ENCODE peak calls at places on chromosomes 16 and 17, in seven cellular contexts. One of them, this sample, is unnamed.

GRCh38 chr16:68100504-68100903 is 15.3 kb downstream of the NFATC3 start:
- DNase-seq in BJ: no peak
- DNase-seq in cardiac fibroblast: no peak
- DNase-seq in AG10803: no peak
- DNase-seq in astrocyte: no peak
- DNase-seq in A549: no peak
- DNase-seq in ascending aorta: no peak
- DNase-seq in this sample: no peak

GRCh38 chr17:40602445-40603443 is 37.5 kb upstream of the CCR7 start:
- DNase-seq in BJ: no peak
- DNase-seq in cardiac fibroblast: no peak
- DNase-seq in AG10803: no peak
- DNase-seq in astrocyte: no peak
- DNase-seq in A549: no peak
- DNase-seq in ascending aorta: no peak
- DNase-seq in this sample: no peak

GRCh38 chr17:41705271-41705991 is 6.7 kb upstream of the GAST start:
- DNase-seq in BJ: no peak
- DNase-seq in cardiac fibroblast: peak; percentile 49
- DNase-seq in AG10803: peak; percentile 58
- DNase-seq in astrocyte: peak; percentile 64
- DNase-seq in A549: no peak
- DNase-seq in ascending aorta: no peak
- DNase-seq in this sample: no peak

GRCh38 chr17:55354941-55355340 is 66.7 kb downstream of the MMD start:
- DNase-seq in BJ: no peak
- DNase-seq in cardiac fibroblast: no peak
- DNase-seq in AG10803: no peak
- DNase-seq in astrocyte: no peak
- DNase-seq in A549: no peak
- DNase-seq in ascending aorta: no peak
- DNase-seq in this sample: no peak

GRCh38 chr17:80374732-80375118 is 40.2 kb upstream of the ENDOV start:
- DNase-seq in BJ: no peak
- DNase-seq in cardiac fibroblast: no peak
- DNase-seq in AG10803: no peak
- DNase-seq in astrocyte: no peak
- DNase-seq in A549: no peak
- DNase-seq in ascending aorta: no peak
- DNase-seq in this sample: no peak

GRCh38 chr16:48561960-48562393 is 48.0 kb downstream of the N4BP1 start:
- DNase-seq in BJ: no peak
- DNase-seq in cardiac fibroblast: peak; percentile 52
- DNase-seq in AG10803: peak; percentile 55
- DNase-seq in astrocyte: peak; percentile 53
- DNase-seq in A549: no peak
- DNase-seq in ascending aorta: no peak
- DNase-seq in this sample: no peak

GRCh38 chr16:11114366-11115164 is 141.4 kb downstream of the SOCS1 start:
- DNase-seq in BJ: no peak
- DNase-seq in cardiac fibroblast: no peak
- DNase-seq in AG10803: no peak
- DNase-seq in astrocyte: no peak
- DNase-seq in A549: no peak
- DNase-seq in ascending aorta: no peak
- DNase-seq in this sample: no peak

GRCh38 chr17:22463110-22463850 is 771.0 kb downstream of the KCNJ18 start:
- DNase-seq in BJ: no peak
- DNase-seq in cardiac fibroblast: no peak
- DNase-seq in AG10803: no peak
- DNase-seq in astrocyte: no peak
- DNase-seq in A549: no peak
- DNase-seq in ascending aorta: no peak
- DNase-seq in this sample: no peak

GRCh38 chr16:11164482-11165270 is 91.3 kb downstream of the SOCS1 start:
- DNase-seq in BJ: no peak
- DNase-seq in cardiac fibroblast: no peak
- DNase-seq in AG10803: no peak
- DNase-seq in astrocyte: no peak
- DNase-seq in A549: no peak
- DNase-seq in ascending aorta: no peak
- DNase-seq in this sample: no peak

GRCh38 chr16:28609631-28610594 is at the start of gene SULT1A1:
- DNase-seq in BJ: no peak
- DNase-seq in cardiac fibroblast: peak; percentile 72
- DNase-seq in AG10803: no peak
- DNase-seq in astrocyte: no peak
- DNase-seq in A549: no peak
- DNase-seq in ascending aorta: no peak
- DNase-seq in this sample: no peak

DNA sequence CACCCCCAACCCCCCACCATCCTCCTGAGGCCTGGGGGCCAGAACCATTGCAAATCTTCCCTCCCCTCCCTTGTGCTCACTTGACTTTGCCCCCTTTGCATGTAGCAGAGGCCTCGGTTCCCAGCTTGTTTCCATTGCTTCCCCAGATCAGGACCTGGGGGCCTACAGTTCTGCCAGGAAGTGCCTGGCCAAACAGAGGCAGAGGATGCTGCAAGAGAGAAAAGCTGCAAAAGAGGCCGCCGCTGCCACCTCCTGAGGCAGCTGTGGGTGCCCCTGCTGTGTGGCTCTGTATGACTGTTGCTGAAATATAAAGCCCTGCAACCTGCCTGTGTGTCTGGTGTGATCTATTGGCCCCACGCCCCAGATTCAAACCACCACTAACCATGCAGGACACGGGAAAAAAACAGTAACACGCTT is 2.3 kb downstream of the NDUFB10 start:
- DNase-seq in BJ: no peak
- DNase-seq in cardiac fibroblast: no peak
- DNase-seq in AG10803: no peak
- DNase-seq in astrocyte: no peak
- DNase-seq in A549: peak; percentile 51
- DNase-seq in ascending aorta: no peak
- DNase-seq in this sample: no peak
- H3K4me3 ChIP-seq in BJ: no peak overlapping the region
- H3K4me3 ChIP-seq in cardiac fibroblast: no peak overlapping the region
- H3K4me3 ChIP-seq in AG10803: no peak overlapping the region
- H3K4me3 ChIP-seq in astrocyte: no peak overlapping the region
- H3K4me3 ChIP-seq in A549: peak overlapping the region; percentile 88
- H3K4me3 ChIP-seq in ascending aorta: no peak overlapping the region
- H3K4me3 ChIP-seq in this sample: no peak overlapping the region

DNA sequence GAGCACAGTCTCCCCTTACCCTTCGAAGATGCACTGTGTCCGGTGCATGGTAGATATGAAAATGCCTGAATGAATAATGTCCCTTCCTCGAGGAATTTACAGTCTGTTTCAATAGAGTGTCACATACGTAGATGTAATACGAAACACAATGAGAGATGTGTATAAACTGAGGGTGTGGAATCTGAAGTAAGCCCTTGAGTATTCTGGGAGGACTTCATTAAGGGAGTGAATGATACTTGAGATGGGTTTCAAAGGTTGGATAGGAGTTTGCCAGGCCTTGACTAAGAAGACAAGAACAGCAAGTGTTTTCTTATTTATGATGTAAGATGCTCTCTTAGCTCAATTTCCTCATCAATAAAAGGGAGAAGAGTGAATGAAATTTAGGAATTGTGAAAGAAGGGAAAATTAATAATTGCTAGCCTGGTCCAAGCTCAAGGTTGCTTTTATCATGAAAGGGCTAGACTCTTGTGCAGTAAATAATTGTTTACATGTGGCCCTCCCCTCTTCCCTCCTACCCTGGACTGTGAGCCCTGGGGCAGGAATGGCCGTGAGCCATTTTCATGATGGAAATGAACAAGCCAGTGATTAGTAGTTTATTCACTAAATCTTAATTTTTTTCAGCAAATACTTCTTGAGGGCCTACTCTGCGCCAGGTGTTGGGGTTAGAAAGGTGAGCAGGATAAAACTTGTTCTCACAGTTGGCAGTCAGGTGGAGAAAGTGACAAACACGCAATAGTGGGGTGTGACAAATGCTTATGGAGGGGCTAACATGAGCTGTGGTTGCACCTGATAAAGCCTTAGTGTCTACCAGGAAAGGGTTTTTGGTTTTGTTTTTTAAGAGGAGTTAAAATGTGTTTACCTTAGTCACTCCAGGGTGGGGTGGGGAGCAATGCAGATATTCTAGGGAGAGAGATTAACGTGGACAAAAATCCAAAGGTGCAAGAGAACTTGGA is 1.6 kb downstream of the KIF22 start:
- DNase-seq in BJ: no peak
- DNase-seq in cardiac fibroblast: no peak
- DNase-seq in AG10803: no peak
- DNase-seq in astrocyte: no peak
- DNase-seq in A549: no peak
- DNase-seq in ascending aorta: no peak
- DNase-seq in this sample: no peak
- H3K4me3 ChIP-seq in BJ: peak overlapping the region; percentile 85
- H3K4me3 ChIP-seq in cardiac fibroblast: peak overlapping the region; percentile 97
- H3K4me3 ChIP-seq in AG10803: peak overlapping the region; percentile 89
- H3K4me3 ChIP-seq in astrocyte: peak overlapping the region; percentile 91
- H3K4me3 ChIP-seq in A549: peak overlapping the region; percentile 94
- H3K4me3 ChIP-seq in ascending aorta: peak overlapping the region; percentile 89
- H3K4me3 ChIP-seq in this sample: peak overlapping the region; percentile 94

DNA sequence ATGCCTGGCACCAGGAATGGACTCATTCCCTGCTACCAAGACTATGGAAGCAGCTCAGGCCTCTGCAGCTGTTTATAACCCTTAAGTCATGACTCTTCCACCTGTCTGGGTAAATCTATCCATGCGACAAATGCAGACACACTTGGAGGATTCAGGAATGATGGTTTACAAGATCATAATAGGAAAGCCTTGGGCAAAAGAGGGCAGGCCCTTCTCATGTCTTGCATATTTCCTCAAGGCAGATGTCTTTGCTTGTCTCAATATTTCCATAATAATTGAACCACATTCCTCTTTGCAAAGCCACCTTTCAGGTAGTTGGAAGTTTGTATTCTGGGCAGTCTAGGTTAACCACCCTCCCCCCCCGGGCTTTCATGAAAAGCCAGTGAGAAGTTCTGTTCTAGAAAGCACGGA is 884 bp upstream of the JPT1 start:
- DNase-seq in BJ: no peak
- DNase-seq in cardiac fibroblast: no peak
- DNase-seq in AG10803: no peak
- DNase-seq in astrocyte: no peak
- DNase-seq in A549: no peak
- DNase-seq in ascending aorta: no peak
- DNase-seq in this sample: peak; percentile 30
- H3K4me3 ChIP-seq in BJ: no peak overlapping the region
- H3K4me3 ChIP-seq in cardiac fibroblast: no peak overlapping the region
- H3K4me3 ChIP-seq in AG10803: no peak overlapping the region
- H3K4me3 ChIP-seq in astrocyte: no peak overlapping the region
- H3K4me3 ChIP-seq in A549: no peak overlapping the region
- H3K4me3 ChIP-seq in ascending aorta: no peak overlapping the region
- H3K4me3 ChIP-seq in this sample: no peak overlapping the region

DNA sequence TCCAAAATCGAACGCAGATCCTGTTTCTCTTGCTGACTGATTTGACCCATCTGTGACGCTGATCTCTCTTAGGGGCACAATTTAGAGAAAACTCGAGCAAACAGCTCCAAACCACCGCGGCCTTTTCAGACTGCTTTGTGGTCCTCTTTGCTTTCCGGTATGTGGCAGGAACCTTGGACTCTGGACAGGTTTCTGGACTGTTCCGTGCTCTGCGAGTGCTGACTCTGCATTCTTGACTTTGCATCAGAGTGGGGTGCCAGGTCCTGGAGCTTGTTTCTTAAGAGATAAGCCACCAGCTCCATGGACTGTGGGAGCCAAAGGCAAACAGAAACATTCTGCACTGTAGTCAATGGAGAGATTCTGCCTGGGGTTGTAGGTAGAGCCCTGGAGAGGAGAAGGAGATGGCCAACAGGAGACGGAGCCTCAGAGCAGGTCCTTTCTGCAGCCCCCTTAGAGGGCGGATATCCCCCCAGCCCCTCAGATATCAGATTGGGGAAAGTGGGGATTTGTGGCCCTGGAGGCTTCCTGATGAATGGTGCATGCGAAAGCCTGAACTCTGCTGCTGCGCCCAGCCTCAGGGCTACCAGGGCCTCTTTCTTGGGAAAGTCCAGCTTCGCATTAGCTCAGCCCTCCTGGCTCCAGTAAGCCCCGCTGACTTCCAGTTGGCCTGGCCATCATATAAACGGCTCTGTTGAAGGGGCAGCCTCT is 65.6 kb downstream of the WIPI1 start:
- DNase-seq in BJ: no peak
- DNase-seq in cardiac fibroblast: peak; percentile 54
- DNase-seq in AG10803: peak; percentile 38
- DNase-seq in astrocyte: no peak
- DNase-seq in A549: no peak
- DNase-seq in ascending aorta: no peak
- DNase-seq in this sample: no peak
- H3K4me3 ChIP-seq in BJ: no peak overlapping the region
- H3K4me3 ChIP-seq in cardiac fibroblast: no peak overlapping the region
- H3K4me3 ChIP-seq in AG10803: no peak overlapping the region
- H3K4me3 ChIP-seq in astrocyte: no peak overlapping the region
- H3K4me3 ChIP-seq in A549: no peak overlapping the region
- H3K4me3 ChIP-seq in ascending aorta: no peak overlapping the region
- H3K4me3 ChIP-seq in this sample: no peak overlapping the region

GRCh38 chr16:74107795-74108610 is 188.6 kb upstream of the PSMD7 start:
- DNase-seq in BJ: no peak
- DNase-seq in cardiac fibroblast: peak; percentile 4
- DNase-seq in AG10803: peak; percentile 11
- DNase-seq in astrocyte: no peak
- DNase-seq in A549: peak; percentile 70
- DNase-seq in ascending aorta: no peak
- DNase-seq in this sample: no peak
- H3K4me3 ChIP-seq in BJ: no peak overlapping the region
- H3K4me3 ChIP-seq in cardiac fibroblast: no peak overlapping the region
- H3K4me3 ChIP-seq in AG10803: no peak overlapping the region
- H3K4me3 ChIP-seq in astrocyte: no peak overlapping the region
- H3K4me3 ChIP-seq in A549: peak overlapping the region; percentile 35
- H3K4me3 ChIP-seq in ascending aorta: no peak overlapping the region
- H3K4me3 ChIP-seq in this sample: no peak overlapping the region

GRCh38 chr16:87965973-87966667 is 14.9 kb downstream of the BANP start:
- DNase-seq in BJ: peak; percentile 71
- DNase-seq in cardiac fibroblast: peak; percentile 85
- DNase-seq in AG10803: peak; percentile 91
- DNase-seq in astrocyte: peak; percentile 79
- DNase-seq in A549: no peak
- DNase-seq in ascending aorta: no peak
- DNase-seq in this sample: no peak
- H3K4me3 ChIP-seq in BJ: no peak overlapping the region
- H3K4me3 ChIP-seq in cardiac fibroblast: no peak overlapping the region
- H3K4me3 ChIP-seq in AG10803: no peak overlapping the region
- H3K4me3 ChIP-seq in astrocyte: no peak overlapping the region
- H3K4me3 ChIP-seq in A549: no peak overlapping the region
- H3K4me3 ChIP-seq in ascending aorta: peak overlapping the region; percentile 56
- H3K4me3 ChIP-seq in this sample: no peak overlapping the region

GRCh38 chr17:48576479-48577309 is 1.5 kb downstream of the HOXB4 start:
- DNase-seq in BJ: no peak
- DNase-seq in cardiac fibroblast: peak; percentile 40
- DNase-seq in AG10803: peak; percentile 75
- DNase-seq in astrocyte: peak; percentile 87
- DNase-seq in A549: no peak
- DNase-seq in ascending aorta: no peak
- DNase-seq in this sample: no peak
- H3K4me3 ChIP-seq in BJ: no peak overlapping the region
- H3K4me3 ChIP-seq in cardiac fibroblast: peak overlapping the region; percentile 57
- H3K4me3 ChIP-seq in AG10803: peak overlapping the region; percentile 82
- H3K4me3 ChIP-seq in astrocyte: peak overlapping the region; percentile 58
- H3K4me3 ChIP-seq in A549: peak overlapping the region; percentile 2
- H3K4me3 ChIP-seq in ascending aorta: peak overlapping the region; percentile 75
- H3K4me3 ChIP-seq in this sample: peak overlapping the region; percentile 53

This sample was measured in skeletal muscle cell.